ENCODE peak calls at places on chromosomes 16 and 17, in seven cellular contexts. U is PC-9, D is cardiac muscle cell, H is neural crest cell, K is pancreas, B is WTC11, V is AG09319. A is an unnamed sample.

GRCh38 chr16:30186782-30187555 is 3.6 kb downstream of the CORO1A start:
- DNase-seq in D (peak), H (peak), K (peak), U (peak), V (no peak), B (peak), A (peak)

GRCh38 chr16:83100679-83101078 is 473.9 kb downstream of the CDH13 start:
- DNase-seq in B (no peak), H (no peak), D (no peak), K (no peak), V (no peak), U (no peak), A (no peak)

GRCh38 chr17:8922451-8922850 is 43.1 kb downstream of the PIK3R5 start:
- DNase-seq in K (no peak), U (no peak), B (no peak), V (peak), H (no peak), D (peak), A (peak)

GRCh38 chr17:48037924-48038323 is 327 bp upstream of the COPZ2 start:
- DNase-seq in B (no peak), K (no peak), H (no peak), V (no peak), D (no peak), U (no peak), A (no peak)

GRCh38 chr16:85722066-85722465 is 28.8 kb downstream of the C16orf74 start:
- DNase-seq in V (no peak), D (no peak), B (no peak), K (no peak), U (no peak), H (no peak), A (no peak)

GRCh38 chr16:10597184-10597583 is 16.8 kb upstream of the EMP2 start:
- DNase-seq in U (no peak), K (no peak), H (no peak), V (no peak), D (no peak), B (no peak), A (no peak)

GRCh38 chr16:19071811-19072777 is 4.7 kb downstream of the COQ7 start:
- DNase-seq in K (no peak), U (peak), V (no peak), D (peak), H (peak), B (peak), A (peak)

GRCh38 chr16:86466695-86467406 is 43.5 kb upstream of the FOXF1 start:
- DNase-seq in B (no peak), U (no peak), K (no peak), V (no peak), H (no peak), D (no peak), A (no peak)

GRCh38 chr17:7436556-7437368 is 1.5 kb downstream of the TMEM102 start:
- DNase-seq in D (peak), U (peak), B (peak), H (peak), K (peak), V (peak), A (peak)

GRCh38 chr17:18270851-18271170 is 10.3 kb downstream of the MIEF2 start:
- DNase-seq in K (no peak), B (no peak), D (no peak), U (no peak), H (no peak), V (no peak), A (no peak)

GRCh38 chr16:88012360-88012759 is 61.1 kb downstream of the BANP start:
- DNase-seq in V (no peak), U (no peak), H (no peak), D (no peak), B (no peak), K (no peak), A (no peak)

GRCh38 chr17:75526555-75527270 is 1.2 kb downstream of the LLGL2 start:
- DNase-seq in D (no peak), K (no peak), V (no peak), U (peak), H (no peak), B (peak), A (no peak)

GRCh38 chr17:28118362-28118761 is 75.9 kb downstream of the NLK start:
- DNase-seq in K (no peak), B (no peak), V (no peak), H (no peak), U (no peak), D (no peak), A (no peak)

GRCh38 chr16:31200821-31201510 is 1.6 kb downstream of the PYCARD start:
- DNase-seq in D (no peak), K (no peak), B (no peak), U (peak), V (no peak), H (no peak), A (peak)

GRCh38 chr17:80798595-80799552 is 192.8 kb upstream of the CHMP6 start:
- DNase-seq in B (no peak), H (no peak), U (no peak), K (no peak), D (no peak), V (no peak), A (no peak)

GRCh38 chr17:50483266-50483665 is 4.6 kb downstream of the RSAD1 start:
- DNase-seq in H (no peak), B (no peak), D (no peak), V (no peak), U (no peak), K (no peak), A (no peak)

DNA sequence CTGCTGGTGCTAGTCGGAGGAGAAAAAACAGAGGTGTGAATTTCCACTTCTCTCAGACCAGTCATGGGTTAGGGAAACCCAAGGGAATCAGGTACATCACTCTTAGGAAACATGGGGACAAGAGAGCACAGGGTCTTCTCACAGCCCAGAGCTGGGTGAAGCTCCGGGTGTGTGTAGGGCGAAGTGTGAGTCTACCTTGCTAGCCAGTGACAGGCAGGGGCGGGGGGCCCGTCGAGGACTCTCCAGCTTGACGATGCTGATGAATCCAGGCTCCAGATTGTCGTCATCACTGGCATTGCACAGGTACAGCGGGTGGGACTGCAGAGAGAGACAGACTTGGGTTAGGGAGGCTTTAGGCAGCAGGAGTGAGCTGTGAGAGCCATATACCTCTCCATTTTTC is 18.7 kb upstream of the SUPT4H1 start:
- DNase-seq in V (no peak), D (no peak), H (no peak), U (no peak), K (no peak), B (no peak), A (no peak)
- TF ChIP-seq CTCF in V (no peak), D (no peak), H (no peak), U (no peak), K (no peak), B (no peak), A (no peak)

GRCh38 chr16:27197004-27197403 is 6.3 kb upstream of the KDM8 start:
- DNase-seq in D (no peak), U (no peak), B (no peak), V (no peak), K (no peak), H (no peak), A (no peak)

GRCh38 chr16:27195941-27196595 is 7.3 kb upstream of the KDM8 start:
- DNase-seq in U (no peak), H (no peak), V (no peak), D (no peak), B (no peak), K (no peak), A (no peak)

GRCh38 chr16:27193300-27193990 is 9.9 kb upstream of the KDM8 start:
- DNase-seq in D (peak), V (no peak), B (no peak), U (no peak), K (no peak), H (no peak), A (peak)

GRCh38 chr16:27198451-27199234 is 4.7 kb upstream of the KDM8 start:
- DNase-seq in B (no peak), K (no peak), U (no peak), H (no peak), V (no peak), D (no peak), A (no peak)

DNA sequence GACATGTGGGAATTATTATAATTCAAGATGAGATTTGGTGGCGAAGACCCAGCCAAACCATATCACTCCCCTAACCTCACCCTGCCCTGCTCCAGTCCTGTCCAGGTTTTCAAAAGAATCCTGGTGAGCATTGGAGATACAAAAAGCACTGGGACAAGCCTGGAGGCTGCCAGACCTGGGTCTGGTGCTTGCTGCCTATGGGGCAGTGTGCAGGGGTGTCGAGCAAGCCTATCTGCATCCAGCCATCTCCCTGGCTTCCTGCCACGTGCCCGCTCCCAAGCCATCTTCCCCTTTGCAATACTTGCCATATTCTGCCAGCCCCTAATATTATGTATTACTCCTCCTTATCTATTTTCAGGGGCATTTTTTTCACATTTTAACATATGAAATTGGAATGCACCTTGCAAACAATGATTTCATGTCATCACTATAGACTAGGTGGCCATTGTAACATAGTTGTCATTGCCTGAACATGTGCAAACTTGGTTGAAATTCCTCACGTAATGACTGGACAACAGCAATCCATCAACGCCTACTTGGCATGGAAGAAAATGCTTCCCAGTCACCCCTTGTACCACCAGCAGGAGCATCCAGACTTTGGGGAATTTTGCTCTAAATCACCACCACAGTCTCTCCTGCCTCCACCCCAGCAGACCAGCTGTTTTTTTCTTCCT is 8.1 kb upstream of the KDM8 start:
- DNase-seq in H (no peak), K (no peak), B (no peak), U (no peak), V (no peak), D (no peak), A (no peak)
- TF ChIP-seq CTCF in H (no peak), K (no peak), B (no peak), U (no peak), V (no peak), D (no peak), A (no peak)

DNA sequence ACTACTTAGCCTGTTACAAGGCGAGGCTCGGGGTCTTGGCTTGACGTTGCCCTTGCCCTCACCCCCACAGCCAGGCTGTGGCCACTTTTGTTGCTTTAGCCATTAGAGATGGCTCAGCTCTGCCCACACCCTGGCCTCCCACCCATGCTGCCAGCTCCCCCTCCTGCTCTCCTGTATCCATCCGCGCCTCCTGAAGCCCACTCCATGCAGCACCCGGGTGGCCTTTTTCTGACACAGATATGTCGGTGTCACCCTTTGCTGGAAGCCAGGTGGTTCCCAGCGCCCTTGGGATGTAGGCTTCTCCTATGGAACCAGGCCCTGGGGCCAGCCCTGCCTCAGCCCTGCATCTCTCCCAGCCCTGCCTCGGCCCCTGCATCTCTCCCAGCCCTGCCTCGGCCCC is 9.7 kb downstream of the TSC2 start:
- DNase-seq in K (no peak), B (no peak), D (no peak), V (no peak), H (no peak), U (no peak), A (no peak)
- TF ChIP-seq CTCF in K (no peak), B (no peak), D (no peak), V (no peak), H (no peak), U (no peak), A (no peak)

GRCh38 chr17:78390241-78391050 is 12.0 kb downstream of the PGS1 start:
- DNase-seq in K (no peak), H (no peak), V (peak), D (peak), B (no peak), U (no peak), A (peak)
- TF ChIP-seq CTCF in K (no peak), H (no peak), V (no peak), D (no peak), B (peak), U (no peak), A (peak)

DNA sequence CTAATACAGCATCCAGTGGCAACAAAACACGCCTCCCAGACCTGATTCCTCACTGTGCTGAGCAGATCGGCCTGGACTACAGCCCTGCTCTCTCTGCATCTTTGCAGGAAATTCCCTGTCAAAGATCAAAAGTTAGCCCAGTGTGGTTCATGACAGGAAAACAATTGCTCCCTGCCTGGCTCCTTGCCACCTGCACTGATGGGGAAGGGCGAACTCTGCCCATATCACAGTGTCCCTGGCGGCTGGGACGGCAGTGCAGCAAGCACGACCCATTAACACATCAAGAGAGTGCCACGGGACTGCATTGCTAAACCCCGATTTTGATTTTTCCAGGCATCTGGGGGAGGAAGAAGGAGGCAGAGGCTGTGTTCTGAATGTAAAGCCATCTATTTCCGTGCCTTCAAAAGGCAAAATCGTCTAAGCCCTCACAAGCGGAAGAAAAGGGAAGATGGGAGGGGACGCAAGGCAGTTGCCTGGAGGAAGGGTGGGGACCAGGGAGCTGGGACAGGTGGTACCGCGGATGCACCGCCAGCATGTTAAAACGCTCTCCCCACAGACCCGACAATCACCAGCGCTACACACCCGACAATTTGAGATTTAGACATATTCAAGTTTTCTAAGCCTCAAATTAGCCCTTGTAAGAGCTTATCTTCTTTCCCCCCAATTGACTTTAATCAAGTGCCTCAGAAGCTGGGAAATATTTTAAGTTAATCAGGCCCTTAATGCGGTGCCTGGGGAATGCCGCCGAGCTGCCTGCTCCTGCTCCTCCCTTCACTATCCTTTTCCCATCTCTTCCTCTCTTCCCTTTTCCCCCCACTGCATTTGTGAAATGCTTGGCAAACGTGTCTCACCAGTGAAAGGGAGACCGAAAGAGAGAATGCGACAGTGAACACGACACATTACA is 238.8 kb upstream of the CDH5 start:
- DNase-seq in V (no peak), U (no peak), K (no peak), H (peak), B (peak), D (peak), A (no peak)
- TF ChIP-seq CTCF in V (no peak), U (no peak), K (no peak), H (peak), B (no peak), D (peak), A (no peak)

GRCh38 chr17:3965123-3965800 is 1.0 kb upstream of the ATP2A3 start:
- DNase-seq in B (peak), K (peak), H (peak), V (no peak), D (peak), U (peak), A (no peak)
- TF ChIP-seq CTCF in B (no peak), K (no peak), H (no peak), V (no peak), D (no peak), U (no peak), A (no peak)

DNA sequence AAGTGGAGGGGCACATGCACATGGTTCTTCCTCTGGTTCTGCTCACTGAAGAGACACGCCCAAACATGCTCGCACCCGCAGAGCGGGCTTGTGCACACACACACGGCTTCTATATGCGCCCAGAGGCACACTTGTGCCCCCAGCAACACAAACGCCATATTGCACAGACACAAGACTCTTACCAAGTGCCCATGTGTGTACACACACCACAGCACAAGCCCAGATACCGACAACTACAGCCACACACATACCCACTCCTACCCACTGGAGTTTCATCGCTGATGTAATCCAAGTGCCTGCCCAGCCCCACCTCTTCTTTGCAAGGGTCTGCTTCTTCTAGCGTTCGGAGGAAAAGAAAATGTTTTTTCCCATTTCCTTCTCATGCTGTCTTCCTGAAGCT is 6.5 kb upstream of the PRR29 start:
- DNase-seq in B (no peak), D (no peak), U (no peak), K (no peak), H (no peak), V (no peak), A (no peak)
- TF ChIP-seq CTCF in B (no peak), D (no peak), U (no peak), K (no peak), H (no peak), V (no peak), A (no peak)

GRCh38 chr16:12793120-12793889 is 10.4 kb downstream of the CPPED1 start:
- DNase-seq in H (no peak), D (no peak), K (no peak), B (peak), U (no peak), V (no peak), A (no peak)
- TF ChIP-seq CTCF in H (no peak), D (no peak), K (no peak), B (no peak), U (no peak), V (no peak), A (no peak)